ENCODE peak calls at places on chromosome 14, in seven cellular contexts. One of them, this sample, is unnamed.

GRCh38 chr14:91953170-91953985 is 5.9 kb upstream of the FBLN5 start:
- DNase-seq in psoas muscle: no peak
- DNase-seq in IMR-90: peak; percentile 59
- DNase-seq in fibroblast of lung: peak; percentile 47
- DNase-seq in CD4-positive, CD25-positive, alpha-beta regulatory T cell: no peak
- DNase-seq in A549: no peak
- DNase-seq in fibroblast of pulmonary artery: peak; percentile 7
- DNase-seq in this sample: no peak

GRCh38 chr14:56482306-56482705 is 97.3 kb upstream of the TMEM260 start:
- DNase-seq in fibroblast of pulmonary artery: peak; percentile 57
- DNase-seq in fibroblast of lung: peak; percentile 14
- DNase-seq in psoas muscle: no peak
- DNase-seq in IMR-90: peak; percentile 9
- DNase-seq in A549: peak; percentile 41
- DNase-seq in CD4-positive, CD25-positive, alpha-beta regulatory T cell: no peak
- DNase-seq in this sample: no peak

GRCh38 chr14:96037891-96038557 is 1.1 kb upstream of the C14orf132 start:
- DNase-seq in A549: peak; percentile 49
- DNase-seq in psoas muscle: peak; percentile 55
- DNase-seq in CD4-positive, CD25-positive, alpha-beta regulatory T cell: no peak
- DNase-seq in fibroblast of pulmonary artery: peak; percentile 33
- DNase-seq in fibroblast of lung: peak; percentile 70
- DNase-seq in IMR-90: no peak
- DNase-seq in this sample: no peak

GRCh38 chr14:55151601-55152000 is 22.5 kb downstream of the LGALS3 start:
- DNase-seq in fibroblast of pulmonary artery: no peak
- DNase-seq in CD4-positive, CD25-positive, alpha-beta regulatory T cell: no peak
- DNase-seq in fibroblast of lung: no peak
- DNase-seq in psoas muscle: no peak
- DNase-seq in IMR-90: peak; percentile 52
- DNase-seq in A549: no peak
- DNase-seq in this sample: no peak

GRCh38 chr14:29282169-29282568 is 515.6 kb downstream of the FOXG1 start:
- DNase-seq in IMR-90: peak; percentile 50
- DNase-seq in A549: no peak
- DNase-seq in fibroblast of lung: no peak
- DNase-seq in fibroblast of pulmonary artery: peak; percentile 19
- DNase-seq in CD4-positive, CD25-positive, alpha-beta regulatory T cell: no peak
- DNase-seq in psoas muscle: no peak
- DNase-seq in this sample: no peak

GRCh38 chr14:97824218-97824617 is 1027.0 kb downstream of the VRK1 start:
- DNase-seq in fibroblast of lung: no peak
- DNase-seq in A549: no peak
- DNase-seq in IMR-90: no peak
- DNase-seq in CD4-positive, CD25-positive, alpha-beta regulatory T cell: peak; percentile 14
- DNase-seq in psoas muscle: no peak
- DNase-seq in fibroblast of pulmonary artery: no peak
- DNase-seq in this sample: no peak

GRCh38 chr14:69354383-69355154 is 43.5 kb downstream of the ERH start:
- DNase-seq in fibroblast of lung: no peak
- DNase-seq in CD4-positive, CD25-positive, alpha-beta regulatory T cell: peak; percentile 89
- DNase-seq in fibroblast of pulmonary artery: no peak
- DNase-seq in A549: no peak
- DNase-seq in IMR-90: peak; percentile 5
- DNase-seq in psoas muscle: no peak
- DNase-seq in this sample: peak; percentile 86

GRCh38 chr14:95635051-95635450 is 51.2 kb upstream of the TCL1B start:
- DNase-seq in IMR-90: no peak
- DNase-seq in fibroblast of lung: no peak
- DNase-seq in A549: no peak
- DNase-seq in psoas muscle: no peak
- DNase-seq in CD4-positive, CD25-positive, alpha-beta regulatory T cell: no peak
- DNase-seq in fibroblast of pulmonary artery: no peak
- DNase-seq in this sample: no peak

GRCh38 chr14:32623300-32624093 is 294.4 kb downstream of the AKAP6 start:
- DNase-seq in CD4-positive, CD25-positive, alpha-beta regulatory T cell: no peak
- DNase-seq in psoas muscle: no peak
- DNase-seq in IMR-90: peak; percentile 19
- DNase-seq in A549: no peak
- DNase-seq in fibroblast of pulmonary artery: peak; percentile 47
- DNase-seq in fibroblast of lung: no peak
- DNase-seq in this sample: no peak

GRCh38 chr14:104517867-104518266 is 61.7 kb upstream of the C14orf180 start:
- DNase-seq in CD4-positive, CD25-positive, alpha-beta regulatory T cell: no peak
- DNase-seq in IMR-90: no peak
- DNase-seq in fibroblast of lung: no peak
- DNase-seq in psoas muscle: no peak
- DNase-seq in fibroblast of pulmonary artery: no peak
- DNase-seq in A549: no peak
- DNase-seq in this sample: no peak

GRCh38 chr14:103576371-103577024 is 13.7 kb downstream of the COA8 start:
- DNase-seq in psoas muscle: peak; percentile 87
- DNase-seq in A549: peak; percentile 81
- DNase-seq in IMR-90: peak; percentile 80
- DNase-seq in fibroblast of lung: peak; percentile 91
- DNase-seq in fibroblast of pulmonary artery: peak; percentile 92
- DNase-seq in CD4-positive, CD25-positive, alpha-beta regulatory T cell: no peak
- DNase-seq in this sample: no peak

GRCh38 chr14:85528080-85528881 is 1.7 kb upstream of the FLRT2 start:
- DNase-seq in fibroblast of lung: peak; percentile 93
- DNase-seq in fibroblast of pulmonary artery: peak; percentile 95
- DNase-seq in psoas muscle: no peak
- DNase-seq in A549: peak; percentile 93
- DNase-seq in IMR-90: peak; percentile 90
- DNase-seq in CD4-positive, CD25-positive, alpha-beta regulatory T cell: no peak
- DNase-seq in this sample: no peak

GRCh38 chr14:55237999-55238680 is 33.1 kb upstream of the FBXO34 start:
- DNase-seq in fibroblast of pulmonary artery: no peak
- DNase-seq in IMR-90: no peak
- DNase-seq in fibroblast of lung: no peak
- DNase-seq in CD4-positive, CD25-positive, alpha-beta regulatory T cell: no peak
- DNase-seq in A549: no peak
- DNase-seq in psoas muscle: no peak
- DNase-seq in this sample: no peak

GRCh38 chr14:58919262-58919661 is 269.2 kb upstream of the DAAM1 start:
- DNase-seq in A549: no peak
- DNase-seq in IMR-90: peak; percentile 31
- DNase-seq in psoas muscle: no peak
- DNase-seq in fibroblast of pulmonary artery: no peak
- DNase-seq in fibroblast of lung: no peak
- DNase-seq in CD4-positive, CD25-positive, alpha-beta regulatory T cell: no peak
- DNase-seq in this sample: no peak

GRCh38 chr14:90785474-90785873 is 30.8 kb downstream of the TTC7B start:
- DNase-seq in A549: peak; percentile 49
- DNase-seq in IMR-90: no peak
- DNase-seq in fibroblast of lung: peak; percentile 25
- DNase-seq in CD4-positive, CD25-positive, alpha-beta regulatory T cell: no peak
- DNase-seq in fibroblast of pulmonary artery: peak; percentile 51
- DNase-seq in psoas muscle: peak; percentile 63
- DNase-seq in this sample: no peak

GRCh38 chr14:96285667-96286066 is 29.7 kb downstream of the BDKRB1 start:
- DNase-seq in IMR-90: peak; percentile 91
- DNase-seq in fibroblast of pulmonary artery: peak; percentile 70
- DNase-seq in CD4-positive, CD25-positive, alpha-beta regulatory T cell: no peak
- DNase-seq in psoas muscle: no peak
- DNase-seq in A549: no peak
- DNase-seq in fibroblast of lung: peak; percentile 89
- DNase-seq in this sample: no peak

GRCh38 chr14:44833376-44833775 is 128.4 kb downstream of the KLHL28 start:
- DNase-seq in fibroblast of pulmonary artery: peak; percentile 20
- DNase-seq in fibroblast of lung: no peak
- DNase-seq in IMR-90: peak; percentile 43
- DNase-seq in psoas muscle: no peak
- DNase-seq in CD4-positive, CD25-positive, alpha-beta regulatory T cell: no peak
- DNase-seq in A549: peak; percentile 41
- DNase-seq in this sample: no peak

GRCh38 chr14:96166475-96167223 is 38.0 kb upstream of the BDKRB2 start:
- DNase-seq in psoas muscle: no peak
- DNase-seq in fibroblast of lung: no peak
- DNase-seq in CD4-positive, CD25-positive, alpha-beta regulatory T cell: no peak
- DNase-seq in IMR-90: peak; percentile 54
- DNase-seq in A549: no peak
- DNase-seq in fibroblast of pulmonary artery: no peak
- DNase-seq in this sample: no peak

GRCh38 chr14:27392153-27392552 is 794.3 kb upstream of the NOVA1 start:
- DNase-seq in psoas muscle: no peak
- DNase-seq in CD4-positive, CD25-positive, alpha-beta regulatory T cell: no peak
- DNase-seq in IMR-90: no peak
- DNase-seq in fibroblast of pulmonary artery: peak; percentile 49
- DNase-seq in A549: no peak
- DNase-seq in fibroblast of lung: peak; percentile 9
- DNase-seq in this sample: no peak

GRCh38 chr14:106840258-106840657 is 1313.9 kb downstream of the TMEM121 start:
- DNase-seq in fibroblast of pulmonary artery: no peak
- DNase-seq in psoas muscle: no peak
- DNase-seq in A549: no peak
- DNase-seq in IMR-90: no peak
- DNase-seq in fibroblast of lung: no peak
- DNase-seq in CD4-positive, CD25-positive, alpha-beta regulatory T cell: peak; percentile 42
- DNase-seq in this sample: no peak

GRCh38 chr14:106843376-106843775 is 1317.0 kb downstream of the TMEM121 start:
- DNase-seq in A549: no peak
- DNase-seq in fibroblast of pulmonary artery: no peak
- DNase-seq in psoas muscle: no peak
- DNase-seq in CD4-positive, CD25-positive, alpha-beta regulatory T cell: peak; percentile 25
- DNase-seq in fibroblast of lung: no peak
- DNase-seq in IMR-90: no peak
- DNase-seq in this sample: no peak

GRCh38 chr14:106843951-106844483 is 1317.6 kb downstream of the TMEM121 start:
- DNase-seq in fibroblast of pulmonary artery: no peak
- DNase-seq in fibroblast of lung: no peak
- DNase-seq in CD4-positive, CD25-positive, alpha-beta regulatory T cell: peak; percentile 50
- DNase-seq in A549: no peak
- DNase-seq in psoas muscle: no peak
- DNase-seq in IMR-90: no peak
- DNase-seq in this sample: peak; percentile 42

GRCh38 chr14:106842687-106843086 is 1316.3 kb downstream of the TMEM121 start:
- DNase-seq in IMR-90: no peak
- DNase-seq in CD4-positive, CD25-positive, alpha-beta regulatory T cell: no peak
- DNase-seq in psoas muscle: no peak
- DNase-seq in fibroblast of lung: no peak
- DNase-seq in A549: peak; percentile 56
- DNase-seq in fibroblast of pulmonary artery: no peak
- DNase-seq in this sample: no peak

DNA sequence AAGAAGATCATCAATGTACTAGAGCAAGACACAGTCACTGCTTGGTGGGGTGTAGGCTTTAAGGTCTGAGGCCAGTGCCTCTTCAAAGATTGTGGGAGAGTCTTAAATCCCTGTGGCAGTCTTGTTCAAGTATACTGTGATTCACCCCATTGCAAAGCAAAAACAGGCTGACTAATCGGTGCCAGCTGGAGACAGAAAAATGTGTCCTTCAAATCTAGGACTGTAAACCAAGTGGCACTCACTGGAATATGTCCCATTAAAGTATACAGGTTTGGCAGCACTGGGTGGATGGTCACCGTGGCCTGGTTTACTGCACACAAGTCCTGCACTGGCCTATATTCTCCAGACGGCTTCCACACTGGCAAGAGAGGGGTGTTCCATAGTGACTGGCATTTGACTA is 1315.3 kb downstream of the TMEM121 start:
- DNase-seq in fibroblast of lung: no peak
- DNase-seq in IMR-90: no peak
- DNase-seq in fibroblast of pulmonary artery: no peak
- DNase-seq in A549: no peak
- DNase-seq in CD4-positive, CD25-positive, alpha-beta regulatory T cell: no peak
- DNase-seq in psoas muscle: no peak
- DNase-seq in this sample: no peak
- H3K4me3 ChIP-seq in fibroblast of lung: no peak overlapping the region
- H3K4me3 ChIP-seq in IMR-90: no peak overlapping the region
- H3K4me3 ChIP-seq in fibroblast of pulmonary artery: no peak overlapping the region
- H3K4me3 ChIP-seq in A549: no peak overlapping the region
- H3K4me3 ChIP-seq in CD4-positive, CD25-positive, alpha-beta regulatory T cell: no peak overlapping the region
- H3K4me3 ChIP-seq in psoas muscle: no peak overlapping the region
- H3K4me3 ChIP-seq in this sample: no peak overlapping the region

GRCh38 chr14:73913256-73913655 is 26.6 kb downstream of the ZNF410 start:
- DNase-seq in psoas muscle: no peak
- DNase-seq in CD4-positive, CD25-positive, alpha-beta regulatory T cell: no peak
- DNase-seq in fibroblast of pulmonary artery: peak; percentile 48
- DNase-seq in IMR-90: peak; percentile 77
- DNase-seq in A549: peak; percentile 38
- DNase-seq in fibroblast of lung: no peak
- DNase-seq in this sample: no peak

GRCh38 chr14:73916324-73916723 is 29.7 kb downstream of the ZNF410 start:
- DNase-seq in A549: no peak
- DNase-seq in fibroblast of lung: no peak
- DNase-seq in IMR-90: no peak
- DNase-seq in psoas muscle: no peak
- DNase-seq in fibroblast of pulmonary artery: no peak
- DNase-seq in CD4-positive, CD25-positive, alpha-beta regulatory T cell: no peak
- DNase-seq in this sample: no peak
- H3K4me3 ChIP-seq in A549: no peak overlapping the region
- H3K4me3 ChIP-seq in fibroblast of lung: no peak overlapping the region
- H3K4me3 ChIP-seq in IMR-90: no peak overlapping the region
- H3K4me3 ChIP-seq in psoas muscle: no peak overlapping the region
- H3K4me3 ChIP-seq in fibroblast of pulmonary artery: no peak overlapping the region
- H3K4me3 ChIP-seq in CD4-positive, CD25-positive, alpha-beta regulatory T cell: no peak overlapping the region
- H3K4me3 ChIP-seq in this sample: no peak overlapping the region

GRCh38 chr14:30849983-30850382 is 24.4 kb upstream of the COCH start:
- DNase-seq in psoas muscle: no peak
- DNase-seq in fibroblast of lung: no peak
- DNase-seq in fibroblast of pulmonary artery: no peak
- DNase-seq in A549: no peak
- DNase-seq in CD4-positive, CD25-positive, alpha-beta regulatory T cell: no peak
- DNase-seq in IMR-90: no peak
- DNase-seq in this sample: no peak
- H3K4me3 ChIP-seq in psoas muscle: no peak overlapping the region
- H3K4me3 ChIP-seq in fibroblast of lung: no peak overlapping the region
- H3K4me3 ChIP-seq in fibroblast of pulmonary artery: no peak overlapping the region
- H3K4me3 ChIP-seq in A549: no peak overlapping the region
- H3K4me3 ChIP-seq in CD4-positive, CD25-positive, alpha-beta regulatory T cell: no peak overlapping the region
- H3K4me3 ChIP-seq in IMR-90: no peak overlapping the region
- H3K4me3 ChIP-seq in this sample: no peak overlapping the region

GRCh38 chr14:100708349-100709217 is 18.1 kb upstream of the DLK1 start:
- DNase-seq in fibroblast of pulmonary artery: peak; percentile 63
- DNase-seq in CD4-positive, CD25-positive, alpha-beta regulatory T cell: no peak
- DNase-seq in IMR-90: peak; percentile 22
- DNase-seq in A549: no peak
- DNase-seq in psoas muscle: peak; percentile 53
- DNase-seq in fibroblast of lung: peak; percentile 74
- DNase-seq in this sample: no peak

GRCh38 chr14:100710391-100711116 is 16.1 kb upstream of the DLK1 start:
- DNase-seq in fibroblast of lung: no peak
- DNase-seq in A549: no peak
- DNase-seq in IMR-90: no peak
- DNase-seq in CD4-positive, CD25-positive, alpha-beta regulatory T cell: no peak
- DNase-seq in fibroblast of pulmonary artery: no peak
- DNase-seq in psoas muscle: no peak
- DNase-seq in this sample: no peak

GRCh38 chr14:100711117-100711462 is 15.6 kb upstream of the DLK1 start:
- DNase-seq in psoas muscle: peak; percentile 34
- DNase-seq in A549: no peak
- DNase-seq in CD4-positive, CD25-positive, alpha-beta regulatory T cell: no peak
- DNase-seq in IMR-90: no peak
- DNase-seq in fibroblast of pulmonary artery: no peak
- DNase-seq in fibroblast of lung: no peak
- DNase-seq in this sample: no peak

GRCh38 chr14:100709252-100709955 is 17.3 kb upstream of the DLK1 start:
- DNase-seq in A549: no peak
- DNase-seq in IMR-90: peak; percentile 10
- DNase-seq in fibroblast of pulmonary artery: peak; percentile 27
- DNase-seq in fibroblast of lung: peak; percentile 46
- DNase-seq in psoas muscle: no peak
- DNase-seq in CD4-positive, CD25-positive, alpha-beta regulatory T cell: no peak
- DNase-seq in this sample: no peak

GRCh38 chr14:100709956-100710284 is 16.8 kb upstream of the DLK1 start:
- DNase-seq in fibroblast of lung: no peak
- DNase-seq in CD4-positive, CD25-positive, alpha-beta regulatory T cell: no peak
- DNase-seq in A549: no peak
- DNase-seq in psoas muscle: no peak
- DNase-seq in IMR-90: no peak
- DNase-seq in fibroblast of pulmonary artery: no peak
- DNase-seq in this sample: no peak
- H3K4me3 ChIP-seq in fibroblast of lung: no peak overlapping the region
- H3K4me3 ChIP-seq in CD4-positive, CD25-positive, alpha-beta regulatory T cell: no peak overlapping the region
- H3K4me3 ChIP-seq in A549: no peak overlapping the region
- H3K4me3 ChIP-seq in psoas muscle: peak overlapping the region; percentile 38
- H3K4me3 ChIP-seq in IMR-90: no peak overlapping the region
- H3K4me3 ChIP-seq in fibroblast of pulmonary artery: peak overlapping the region; percentile 14
- H3K4me3 ChIP-seq in this sample: no peak overlapping the region